ENCODE peak calls at places on chromosomes 1 and 21, in six cellular contexts. E, Q, J, N, C and D are unnamed samples.
A peak's percentile ranks its signal among the peaks of the same experiment; 100 is the strongest.

GRCh38 chr1:156337052-156337887 is 822 bp downstream of the CCT3 start:
- DNase-seq in E (no peak), Q (no peak), J (no peak), N (no peak), C (no peak), D (no peak)

GRCh38 chr1:47656719-47657685 is 219.2 kb downstream of the FOXD2 start:
- DNase-seq in E (no peak), Q (no peak), J (no peak), N (no peak), C (no peak), D (no peak)

GRCh38 chr1:107277022-107277421 is 136.2 kb downstream of the NTNG1 start:
- DNase-seq in E (no peak), Q (no peak), J (peak; percentile 23), N (peak; percentile 54), C (no peak), D (no peak)

GRCh38 chr21:41656946-41657525 is 109.8 kb downstream of the RIPK4 start:
- DNase-seq in E (no peak), Q (no peak), J (no peak), N (no peak), C (no peak), D (no peak)

GRCh38 chr1:161164901-161165620 is 1.2 kb upstream of the PPOX start:
- DNase-seq in E (no peak), Q (no peak), J (no peak), N (no peak), C (no peak), D (no peak)

GRCh38 chr21:22791986-22792560 is 1793.9 kb downstream of the NCAM2 start:
- DNase-seq in E (peak; percentile 47), Q (no peak), J (peak; percentile 60), N (no peak), C (no peak), D (peak; percentile 5)

GRCh38 chr1:24392982-24393645 is 20.5 kb downstream of the STPG1 start:
- DNase-seq in E (peak; percentile 3), Q (no peak), J (no peak), N (peak; percentile 42), C (no peak), D (no peak)

GRCh38 chr1:238710697-238711096 is 675.7 kb upstream of the CHRM3 start:
- DNase-seq in E (no peak), Q (no peak), J (no peak), N (no peak), C (no peak), D (no peak)

GRCh38 chr1:79497193-79497773 is 490.8 kb upstream of the ADGRL4 start:
- DNase-seq in E (peak; percentile 24), Q (no peak), J (peak; percentile 42), N (no peak), C (no peak), D (peak; percentile 14)

GRCh38 chr1:178649582-178650350 is 75.3 kb upstream of the RALGPS2 start:
- DNase-seq in E (no peak), Q (no peak), J (no peak), N (no peak), C (no peak), D (no peak)

GRCh38 chr1:166489670-166490436 is 323.1 kb upstream of the FAM78B start:
- DNase-seq in E (peak; percentile 56), Q (no peak), J (no peak), N (no peak), C (peak; percentile 60), D (no peak)

GRCh38 chr1:29833596-29833995 is 597.3 kb downstream of the PTPRU start:
- DNase-seq in E (no peak), Q (no peak), J (no peak), N (no peak), C (no peak), D (no peak)

GRCh38 chr1:48566492-48566891 is 94.5 kb upstream of the SPATA6 start:
- DNase-seq in E (no peak), Q (no peak), J (no peak), N (no peak), C (no peak), D (no peak)

GRCh38 chr1:192805832-192806323 is 3.0 kb upstream of the RGS2 start:
- DNase-seq in E (peak; percentile 46), Q (no peak), J (peak; percentile 50), N (no peak), C (no peak), D (no peak)

GRCh38 chr21:42028754-42029385 is 18.7 kb upstream of the ZBTB21 start:
- DNase-seq in E (no peak), Q (no peak), J (no peak), N (no peak), C (no peak), D (no peak)

DNA sequence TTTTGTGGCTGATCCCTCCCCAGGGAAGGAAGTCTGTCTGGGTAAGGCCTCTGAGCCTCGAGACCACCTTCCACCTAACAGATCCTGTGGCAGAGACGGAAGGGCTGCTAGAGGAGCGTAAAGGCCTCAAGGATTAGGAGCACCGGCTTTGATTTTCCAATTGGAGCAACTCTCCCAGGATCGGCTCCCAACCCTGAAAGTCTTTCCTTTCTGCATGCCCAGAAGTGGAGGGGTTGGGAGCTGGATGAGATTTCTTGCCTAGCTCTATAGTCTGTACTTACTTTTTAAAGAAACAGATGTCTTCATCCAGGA is 41.4 kb downstream of the ELK4 start:
- DNase-seq in E (no peak), Q (no peak), J (no peak), N (no peak), C (no peak), D (no peak)
- TF ChIP-seq TAF1 in E (no peak), Q (no peak), J (no peak), N (no peak), C (no peak), D (no peak)

DNA sequence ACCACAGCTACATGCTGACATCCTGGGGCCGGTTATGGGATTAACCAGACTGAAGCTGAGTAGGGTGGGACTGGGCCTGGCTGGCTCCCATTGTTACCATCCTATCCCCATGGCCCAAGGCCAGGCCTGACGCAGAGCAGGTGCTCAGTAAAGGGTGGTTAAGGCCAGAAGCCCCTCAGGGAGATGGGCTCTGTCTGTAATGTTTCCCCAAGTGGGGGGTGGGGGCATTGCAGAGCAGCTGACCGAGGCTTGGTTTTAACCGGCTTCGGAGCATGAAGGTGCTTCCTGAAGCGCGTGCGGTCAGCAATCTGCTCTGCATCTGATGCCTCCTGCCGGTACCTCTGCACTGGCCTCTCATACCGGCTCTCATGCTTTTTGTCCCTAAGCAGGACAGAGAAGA is 83.4 kb upstream of the ACTL8 start:
- DNase-seq in E (peak; percentile 36), Q (no peak), J (peak; percentile 80), N (peak; percentile 61), C (no peak), D (no peak)
- TF ChIP-seq TAF1 in E (no peak), Q (no peak), J (no peak), N (no peak), C (no peak), D (no peak)

DNA sequence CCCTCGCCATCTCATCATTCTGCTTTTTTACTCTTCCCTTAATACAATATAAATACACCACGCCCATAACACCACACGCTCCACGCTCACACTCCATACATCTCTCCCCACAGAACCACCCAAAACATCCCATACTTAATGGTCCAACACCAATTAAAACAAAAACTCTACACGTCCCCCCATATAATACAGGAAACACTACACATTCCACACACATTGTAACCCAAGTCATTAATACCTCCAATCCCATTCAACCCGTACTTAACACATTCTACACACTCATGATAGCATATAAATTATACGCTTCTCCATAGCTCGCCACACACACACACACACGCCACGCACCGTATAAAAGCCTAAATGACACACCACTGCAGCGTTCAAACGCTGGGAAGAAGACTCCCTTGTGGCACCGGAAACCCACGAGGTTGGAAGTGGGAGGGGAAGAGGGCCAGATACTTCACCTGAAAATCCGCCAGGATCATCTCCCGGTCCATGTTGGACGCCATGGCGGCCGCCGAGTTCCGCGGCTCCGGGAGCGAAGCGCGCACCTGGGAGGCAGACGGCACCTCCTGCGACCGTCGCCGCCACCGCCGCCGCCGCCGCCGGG is 659 bp downstream of the FAF1 start:
- DNase-seq in E (peak; percentile 26), Q (no peak), J (peak; percentile 41), N (no peak), C (no peak), D (no peak)
- TF ChIP-seq TAF1 in E (no peak), Q (no peak), J (no peak), N (no peak), C (no peak), D (no peak)

DNA sequence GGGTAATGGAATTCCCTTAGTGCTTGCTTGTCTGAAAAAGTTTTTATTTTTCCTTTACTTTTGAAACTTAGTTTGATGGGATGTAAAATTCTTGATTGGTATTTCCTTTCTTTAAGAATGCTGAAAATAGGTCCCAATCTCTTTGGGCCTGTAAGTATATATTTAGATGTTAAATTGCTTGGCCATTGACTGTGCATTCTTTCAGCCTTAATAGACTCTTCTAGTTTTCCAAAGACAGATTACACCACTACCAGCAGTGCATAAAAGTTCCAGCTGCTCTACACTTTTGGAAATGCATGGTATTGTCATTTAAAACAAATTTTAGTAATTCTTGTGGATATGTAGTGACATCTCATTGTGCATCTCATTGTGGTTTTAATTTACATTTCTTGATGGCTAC is 464.8 kb upstream of the USP24 start:
- DNase-seq in E (no peak), Q (no peak), J (no peak), N (no peak), C (no peak), D (no peak)
- TF ChIP-seq TAF1 in E (no peak), Q (no peak), J (no peak), N (no peak), C (no peak), D (no peak)

GRCh38 chr1:113859478-113860175 is 11.9 kb downstream of the PTPN22 start:
- DNase-seq in E (no peak), Q (no peak), J (no peak), N (no peak), C (peak; percentile 87), D (no peak)

GRCh38 chr1:113858418-113858817 is 13.1 kb downstream of the PTPN22 start:
- DNase-seq in E (no peak), Q (no peak), J (no peak), N (no peak), C (no peak), D (no peak)

GRCh38 chr1:113858982-113859381 is 12.5 kb downstream of the PTPN22 start:
- DNase-seq in E (no peak), Q (no peak), J (no peak), N (no peak), C (no peak), D (no peak)

GRCh38 chr1:113861641-113862040 is 9.9 kb downstream of the PTPN22 start:
- DNase-seq in E (no peak), Q (no peak), J (no peak), N (no peak), C (no peak), D (no peak)

DNA sequence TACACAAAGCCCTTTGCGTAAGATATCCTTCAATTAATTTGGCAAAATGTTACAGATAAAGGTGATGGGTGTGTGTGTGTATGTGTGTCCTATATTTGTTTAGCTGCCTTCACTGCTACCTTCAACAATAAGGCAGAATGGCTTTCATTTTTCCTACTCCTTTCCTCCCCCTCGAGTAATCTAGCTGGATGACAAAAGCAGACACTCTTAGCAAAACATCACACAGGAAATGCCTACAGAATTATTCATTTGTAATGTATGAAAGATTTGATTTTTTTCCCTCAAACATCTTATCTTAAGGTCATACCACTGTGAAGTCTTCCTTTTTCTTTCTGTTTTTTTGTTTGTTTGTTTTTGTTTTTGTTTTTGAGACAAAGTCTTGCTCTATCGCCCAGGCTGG is 10.6 kb downstream of the PTPN22 start:
- DNase-seq in E (no peak), Q (no peak), J (no peak), N (no peak), C (no peak), D (no peak)
- TF ChIP-seq TAF1 in E (no peak), Q (no peak), J (no peak), N (no peak), C (no peak), D (no peak)